ENCODE peak calls at places on chromosome 3, in five cellular contexts. N, S, Z, X and W are unnamed samples.

GRCh38 chr3:177410734-177411133 is 213.5 kb upstream of the TBL1XR1 start:
- DNase-seq in N (peak; percentile 28), S (no peak), Z (no peak), X (no peak), W (no peak)

GRCh38 chr3:128488995-128489859 is 3.8 kb downstream of the GATA2 start:
- DNase-seq in N (peak; percentile 59), S (no peak), Z (peak; percentile 85), X (no peak), W (peak; percentile 42)

GRCh38 chr3:13264468-13264795 is 155.7 kb downstream of the NUP210 start:
- DNase-seq in N (no peak), S (no peak), Z (no peak), X (no peak), W (no peak)

GRCh38 chr3:11600501-11601282 is 43.0 kb downstream of the VGLL4 start:
- DNase-seq in N (no peak), S (peak; percentile 48), Z (peak; percentile 84), X (no peak), W (peak; percentile 14)

GRCh38 chr3:106850429-106850828 is 526.8 kb upstream of the CCDC54 start:
- DNase-seq in N (no peak), S (no peak), Z (peak; percentile 25), X (no peak), W (no peak)

GRCh38 chr3:119235151-119235550 is 5.5 kb downstream of the B4GALT4 start:
- DNase-seq in N (no peak), S (no peak), Z (peak; percentile 43), X (no peak), W (no peak)

GRCh38 chr3:157572559-157573270 is 69.5 kb upstream of the VEPH1 start:
- DNase-seq in N (peak; percentile 25), S (no peak), Z (peak; percentile 57), X (peak; percentile 17), W (peak; percentile 68)

GRCh38 chr3:6287063-6287462 is 573.9 kb upstream of the GRM7 start:
- DNase-seq in N (no peak), S (no peak), Z (no peak), X (no peak), W (no peak)

GRCh38 chr3:4290272-4290893 is 12.8 kb upstream of the SETMAR start:
- DNase-seq in N (peak; percentile 63), S (no peak), Z (peak; percentile 32), X (peak; percentile 32), W (peak; percentile 25)

GRCh38 chr3:177607596-177607995 is 410.3 kb upstream of the TBL1XR1 start:
- DNase-seq in N (no peak), S (no peak), Z (no peak), X (no peak), W (no peak)

GRCh38 chr3:148208975-148209374 is 488.7 kb upstream of the AGTR1 start:
- DNase-seq in N (no peak), S (no peak), Z (no peak), X (no peak), W (no peak)

GRCh38 chr3:3065876-3066275 is 44.3 kb downstream of the IL5RA start:
- DNase-seq in N (no peak), S (no peak), Z (no peak), X (no peak), W (no peak)